ENCODE peak calls at places on chromosomes 5 and 9, in seven cellular contexts. D is IMR-90; P is uterus; L is M059J; Z is NCI-H460; Q is stimulated activated CD8-positive, alpha-beta memory T cell treated with anti-CD3 and anti-CD28 coated beads, Interleukin-2, amount 100 ng/mL, for 1 hour; K is mucosa of gallbladder. O is an unnamed sample.

GRCh38 chr5:181191526-181192336 is 13.3 kb downstream of the TRIM7 start:
- DNase-seq in D (peak), P (peak), L (peak), Z (peak), Q (peak), K (peak), O (peak)

GRCh38 chr5:53480474-53481353 is at the start of gene FST:
- DNase-seq in D (peak), P (peak), L (peak), Z (no peak), Q (no peak), K (no peak), O (peak)

GRCh38 chr5:34526682-34527305 is 129.3 kb upstream of the RAI14 start:
- DNase-seq in D (no peak), P (no peak), L (no peak), Z (no peak), Q (no peak), K (no peak), O (no peak)

GRCh38 chr5:129743541-129744187 is 4.2 kb upstream of the MINAR2 start:
- DNase-seq in D (no peak), P (no peak), L (no peak), Z (no peak), Q (no peak), K (no peak), O (no peak)

GRCh38 chr5:107593009-107593408 is 77.7 kb downstream of the EFNA5 start:
- DNase-seq in D (no peak), P (no peak), L (no peak), Z (no peak), Q (no peak), K (no peak), O (no peak)

GRCh38 chr9:133572821-133573361 is 36.3 kb downstream of the FAM163B start:
- DNase-seq in D (no peak), P (no peak), L (peak), Z (no peak), Q (no peak), K (peak), O (no peak)

GRCh38 chr5:148957591-148958202 is 105.2 kb downstream of the SH3TC2 start:
- DNase-seq in D (peak), P (no peak), L (peak), Z (peak), Q (peak), K (no peak), O (no peak)

GRCh38 chr9:79565245-79565644 is 6.5 kb upstream of the TLE4 start:
- DNase-seq in D (peak), P (no peak), L (peak), Z (no peak), Q (no peak), K (no peak), O (no peak)

GRCh38 chr9:123550012-123550411 is 194.0 kb downstream of the CRB2 start:
- DNase-seq in D (no peak), P (no peak), L (no peak), Z (no peak), Q (no peak), K (no peak), O (no peak)

GRCh38 chr9:76701441-76702031 is 62.7 kb upstream of the PCA3 start:
- DNase-seq in D (no peak), P (no peak), L (peak), Z (no peak), Q (no peak), K (no peak), O (no peak)

GRCh38 chr9:25225938-25226760 is 452.1 kb downstream of the TUSC1 start:
- DNase-seq in D (no peak), P (no peak), L (no peak), Z (no peak), Q (no peak), K (no peak), O (no peak)

GRCh38 chr9:96242829-96243228 is 59.1 kb downstream of the HSD17B3 start:
- DNase-seq in D (no peak), P (no peak), L (no peak), Z (no peak), Q (no peak), K (no peak), O (no peak)

GRCh38 chr5:157506981-157507780 is 47.2 kb downstream of the NIPAL4 start:
- DNase-seq in D (peak), P (no peak), L (peak), Z (no peak), Q (no peak), K (no peak), O (no peak)

GRCh38 chr5:34531736-34532135 is 124.4 kb upstream of the RAI14 start:
- DNase-seq in D (peak), P (no peak), L (peak), Z (no peak), Q (no peak), K (no peak), O (no peak)

GRCh38 chr5:168104811-168105481 is 186.5 kb upstream of the WWC1 start:
- DNase-seq in D (no peak), P (no peak), L (peak), Z (no peak), Q (no peak), K (no peak), O (no peak)

GRCh38 chr9:81628897-81629296 is 60.5 kb downstream of the TLE1 start:
- DNase-seq in D (peak), P (no peak), L (no peak), Z (no peak), Q (no peak), K (no peak), O (no peak)

GRCh38 chr5:132872788-132873118 is 715 bp upstream of the LEAP2 start:
- DNase-seq in D (no peak), P (no peak), L (no peak), Z (no peak), Q (no peak), K (no peak), O (no peak)

GRCh38 chr5:141844414-141845097 is 33.7 kb downstream of the PCDH1 start:
- DNase-seq in D (no peak), P (no peak), L (no peak), Z (no peak), Q (no peak), K (no peak), O (no peak)

GRCh38 chr5:11047051-11047450 is 286.0 kb upstream of the DAP start:
- DNase-seq in D (no peak), P (no peak), L (peak), Z (no peak), Q (no peak), K (no peak), O (no peak)

GRCh38 chr5:109868737-109869136 is 179.0 kb downstream of the MAN2A1 start:
- DNase-seq in D (peak), P (no peak), L (peak), Z (no peak), Q (no peak), K (no peak), O (no peak)

GRCh38 chr9:131410051-131410491 is 16.2 kb downstream of the PRRC2B start:
- DNase-seq in D (peak), P (no peak), L (no peak), Z (no peak), Q (no peak), K (no peak), O (no peak)

GRCh38 chr5:173902743-173903142 is 14.6 kb downstream of the CPEB4 start:
- DNase-seq in D (no peak), P (no peak), L (peak), Z (no peak), Q (no peak), K (no peak), O (no peak)

GRCh38 chr9:86405926-86406325 is 51.7 kb upstream of the TUT7 start:
- DNase-seq in D (peak), P (peak), L (peak), Z (peak), Q (no peak), K (peak), O (no peak)

GRCh38 chr5:9898319-9898718 is 268.2 kb upstream of the TAS2R1 start:
- DNase-seq in D (peak), P (no peak), L (peak), Z (no peak), Q (no peak), K (peak), O (no peak)

GRCh38 chr5:164350236-164350635 is 844.8 kb downstream of the MAT2B start:
- DNase-seq in D (no peak), P (no peak), L (no peak), Z (no peak), Q (no peak), K (no peak), O (no peak)

GRCh38 chr5:31382051-31382878 is 149.6 kb downstream of the DROSHA start:
- DNase-seq in D (peak), P (no peak), L (no peak), Z (no peak), Q (no peak), K (no peak), O (no peak)

GRCh38 chr5:116528519-116529234 is 45.9 kb downstream of the SEMA6A start:
- DNase-seq in D (no peak), P (no peak), L (no peak), Z (no peak), Q (no peak), K (no peak), O (no peak)

GRCh38 chr5:56815657-56816545 is 552 bp downstream of the MAP3K1 start:
- DNase-seq in D (peak), P (peak), L (peak), Z (no peak), Q (peak), K (no peak), O (peak)

GRCh38 chr5:140664353-140665119 is at the start of gene WDR55:
- DNase-seq in D (peak), P (peak), L (peak), Z (peak), Q (peak), K (peak), O (peak)

GRCh38 chr5:125232779-125233230 is 486.4 kb upstream of the ZNF608 start:
- DNase-seq in D (peak), P (no peak), L (peak), Z (no peak), Q (no peak), K (no peak), O (no peak)

GRCh38 chr5:163509288-163510040 is 4.0 kb downstream of the MAT2B start:
- DNase-seq in D (peak), P (no peak), L (no peak), Z (no peak), Q (no peak), K (no peak), O (no peak)

GRCh38 chr9:112820886-112821285 is 69.8 kb downstream of the SLC46A2 start:
- DNase-seq in D (peak), P (no peak), L (peak), Z (no peak), Q (no peak), K (no peak), O (no peak)

GRCh38 chr5:72951850-72952468 is 3.9 kb upstream of the FCHO2 start:
- DNase-seq in D (peak), P (no peak), L (peak), Z (peak), Q (no peak), K (no peak), O (no peak)

GRCh38 chr5:127958421-127959011 is 125.0 kb upstream of the SLC12A2 start:
- DNase-seq in D (no peak), P (no peak), L (no peak), Z (peak), Q (no peak), K (no peak), O (no peak)

GRCh38 chr9:5876711-5877110 is 14.0 kb upstream of the MLANA start:
- DNase-seq in D (no peak), P (no peak), L (peak), Z (no peak), Q (no peak), K (no peak), O (no peak)

GRCh38 chr5:74587300-74587699 is 53.2 kb downstream of the ENC1 start:
- DNase-seq in D (no peak), P (no peak), L (no peak), Z (no peak), Q (no peak), K (no peak), O (no peak)